ENCODE peak calls at places on chromosomes 13 and 19, in ten cellular contexts. N is SK-N-SH; E is suprapubic skin; Y is A673; G is PC-3; X is PC-9; F is tibial nerve; I is HepG2; W is CD8-positive, alpha-beta T cell; L is lower lobe of right lung. Z is an unnamed sample.

GRCh38 chr19:1815605-1816529 is 3.8 kb upstream of the ATP8B3 start:
- DNase-seq in N (no peak), E (no peak), Y (no peak), G (no peak), X (no peak), F (no peak), I (no peak), W (no peak), L (no peak), Z (no peak)

GRCh38 chr19:4584670-4585460 is 25.4 kb upstream of the SEMA6B start:
- DNase-seq in N (peak; percentile 79), E (no peak), Y (peak; percentile 56), G (no peak), X (no peak), F (no peak), I (no peak), W (no peak), L (no peak), Z (no peak)

GRCh38 chr13:30341815-30342570 is 34.6 kb upstream of the KATNAL1 start:
- DNase-seq in N (peak; percentile 54), E (peak; percentile 91), Y (peak; percentile 65), G (peak; percentile 90), X (peak; percentile 70), F (peak; percentile 83), I (no peak), W (no peak), L (peak; percentile 83), Z (peak; percentile 29)

GRCh38 chr13:66556306-66556705 is 673.8 kb downstream of the PCDH9 start:
- DNase-seq in N (no peak), E (no peak), Y (no peak), G (peak; percentile 38), X (no peak), F (no peak), I (no peak), W (no peak), L (no peak), Z (no peak)

GRCh38 chr19:36605839-36606478 is 846 bp downstream of the ZNF382 start:
- DNase-seq in N (no peak), E (no peak), Y (peak; percentile 44), G (no peak), X (no peak), F (no peak), I (no peak), W (no peak), L (no peak), Z (no peak)

GRCh38 chr13:41354416-41354815 is 43.3 kb downstream of the NAA16 start:
- DNase-seq in N (no peak), E (no peak), Y (no peak), G (no peak), X (no peak), F (no peak), I (no peak), W (no peak), L (no peak), Z (no peak)

GRCh38 chr13:74683411-74683810 is 549.2 kb upstream of the KLF12 start:
- DNase-seq in N (no peak), E (no peak), Y (no peak), G (peak; percentile 31), X (no peak), F (no peak), I (peak; percentile 1), W (no peak), L (no peak), Z (no peak)

GRCh38 chr13:26707122-26708006 is 53.2 kb downstream of the GPR12 start:
- DNase-seq in N (peak; percentile 77), E (no peak), Y (peak; percentile 58), G (peak; percentile 63), X (no peak), F (peak; percentile 24), I (peak; percentile 50), W (peak; percentile 19), L (no peak), Z (peak; percentile 45)

GRCh38 chr13:33445024-33445423 is 159.5 kb upstream of the STARD13 start:
- DNase-seq in N (no peak), E (no peak), Y (no peak), G (peak; percentile 36), X (no peak), F (no peak), I (peak; percentile 67), W (no peak), L (no peak), Z (peak; percentile 52)

GRCh38 chr13:27973956-27974662 is 5.0 kb upstream of the CDX2 start:
- DNase-seq in N (peak; percentile 14), E (peak; percentile 16), Y (no peak), G (no peak), X (no peak), F (no peak), I (no peak), W (no peak), L (no peak), Z (peak; percentile 73)

GRCh38 chr13:48641404-48641803 is 12.3 kb upstream of the CYSLTR2 start:
- DNase-seq in N (no peak), E (no peak), Y (no peak), G (no peak), X (no peak), F (no peak), I (no peak), W (no peak), L (no peak), Z (no peak)

GRCh38 chr19:2578911-2579677 is 103.2 kb downstream of the GADD45B start:
- DNase-seq in N (peak; percentile 90), E (peak; percentile 95), Y (peak; percentile 87), G (peak; percentile 87), X (peak; percentile 93), F (peak; percentile 87), I (peak; percentile 90), W (peak; percentile 72), L (peak; percentile 91), Z (peak; percentile 84)

GRCh38 chr19:36115453-36116343 is at the start of gene TBCB:
- DNase-seq in N (peak; percentile 90), E (peak; percentile 90), Y (peak; percentile 38), G (no peak), X (peak; percentile 79), F (peak; percentile 74), I (peak; percentile 25), W (peak; percentile 88), L (peak; percentile 89), Z (peak; percentile 81)

GRCh38 chr19:10491472-10492047 is 11.6 kb downstream of the KEAP1 start:
- DNase-seq in N (no peak), E (no peak), Y (no peak), G (no peak), X (no peak), F (no peak), I (no peak), W (no peak), L (no peak), Z (no peak)

GRCh38 chr13:73849292-73849691 is 284.9 kb downstream of the KLF12 start:
- DNase-seq in N (no peak), E (no peak), Y (peak; percentile 79), G (peak; percentile 33), X (peak; percentile 11), F (no peak), I (peak; percentile 17), W (peak; percentile 24), L (no peak), Z (peak; percentile 24)

GRCh38 chr13:49225358-49226042 is 5.4 kb downstream of the MLNR start:
- DNase-seq in N (no peak), E (no peak), Y (no peak), G (peak; percentile 2), X (no peak), F (peak; percentile 38), I (peak; percentile 29), W (no peak), L (no peak), Z (no peak)

GRCh38 chr13:51856027-51856736 is 5.6 kb upstream of the CCDC70 start:
- DNase-seq in N (no peak), E (no peak), Y (no peak), G (peak; percentile 84), X (no peak), F (no peak), I (no peak), W (no peak), L (no peak), Z (peak; percentile 84)

GRCh38 chr13:39263033-39263432 is 224.8 kb downstream of the NHLRC3 start:
- DNase-seq in N (peak; percentile 52), E (no peak), Y (peak; percentile 78), G (peak; percentile 65), X (peak; percentile 2), F (peak; percentile 75), I (peak; percentile 23), W (no peak), L (no peak), Z (peak; percentile 59)

DNA sequence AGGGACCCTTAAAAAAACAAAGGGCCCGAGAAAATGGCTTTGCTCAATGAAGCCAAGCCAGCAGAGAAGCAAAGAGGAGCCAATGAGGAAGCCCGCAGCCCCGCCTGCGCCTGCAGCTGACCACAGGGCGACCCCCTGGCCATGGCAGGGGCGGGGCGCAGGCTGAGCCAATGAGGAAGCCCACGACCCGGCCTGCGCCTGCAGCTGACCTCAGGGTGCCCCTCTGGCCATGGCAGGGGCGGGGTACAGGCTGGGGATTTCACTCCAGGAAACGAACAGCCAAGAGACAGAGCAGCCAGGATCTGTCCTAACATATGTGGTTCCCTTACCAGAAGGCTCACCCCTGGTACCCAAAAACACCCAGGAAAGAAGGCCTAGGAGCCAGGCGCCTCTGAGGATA is 101.4 kb downstream of the STK24 start:
- DNase-seq in N (peak; percentile 56), E (no peak), Y (no peak), G (no peak), X (peak; percentile 38), F (no peak), I (no peak), W (no peak), L (peak; percentile 75), Z (no peak)
- H3K4me3 ChIP-seq in N (no peak overlapping the region), E (no peak overlapping the region), Y (no peak overlapping the region), G (no peak overlapping the region), X (no peak overlapping the region), F (no peak overlapping the region), I (no peak overlapping the region), W (no peak overlapping the region), L (no peak overlapping the region), Z (no peak overlapping the region)

GRCh38 chr19:39345956-39346355 is 3.7 kb downstream of the SAMD4B start:
- DNase-seq in N (no peak), E (no peak), Y (no peak), G (no peak), X (no peak), F (no peak), I (no peak), W (no peak), L (no peak), Z (no peak)
- H3K4me1 ChIP-seq in N (peaks cover 12% of the 10 kb centered on the region), E (peaks cover 57% of the 10 kb centered on the region), Y (peaks cover 42% of the 10 kb centered on the region), G (peaks cover 8% of the 10 kb centered on the region), X (peaks cover 7% of the 10 kb centered on the region), F (no peaks in the 10 kb centered on the region), I (peaks cover 36% of the 10 kb centered on the region), W (peaks cover 15% of the 10 kb centered on the region), L (peaks cover 50% of the 10 kb centered on the region), Z (peaks cover 3% of the 10 kb centered on the region)

DNA sequence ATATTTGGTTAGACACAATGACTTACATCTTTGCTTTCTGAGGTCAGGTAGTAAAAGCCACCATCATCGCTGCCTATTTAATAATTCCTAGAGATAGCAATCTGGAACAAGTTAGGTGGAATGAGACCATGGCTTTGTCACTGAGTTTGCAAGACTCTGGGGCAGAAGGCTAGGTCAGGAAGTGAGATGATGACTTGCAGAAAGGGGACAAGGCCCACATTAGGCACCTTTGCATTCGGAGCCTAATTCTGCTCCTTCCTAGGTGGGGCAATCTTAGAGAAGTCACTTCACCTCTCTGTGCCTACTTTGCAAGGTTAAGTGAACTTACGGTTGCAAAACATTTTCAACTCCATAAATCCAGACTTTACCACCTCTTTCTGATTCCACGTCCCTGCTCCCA is 10.3 kb downstream of the EDDM13 start:
- DNase-seq in N (no peak), E (no peak), Y (no peak), G (no peak), X (no peak), F (no peak), I (no peak), W (no peak), L (no peak), Z (no peak)
- H3K27me3 ChIP-seq in N (no peaks in the 10 kb centered on the region), E (no peaks in the 10 kb centered on the region), Y (no peaks in the 10 kb centered on the region), G (no peaks in the 10 kb centered on the region), X (no peaks in the 10 kb centered on the region), F (no peaks in the 10 kb centered on the region), I (no peaks in the 10 kb centered on the region), W (no peaks in the 10 kb centered on the region), L (no peaks in the 10 kb centered on the region), Z (no peaks in the 10 kb centered on the region)

GRCh38 chr19:46349311-46349993 is 2.6 kb downstream of the PPP5C start:
- DNase-seq in N (no peak), E (no peak), Y (no peak), G (no peak), X (no peak), F (no peak), I (no peak), W (no peak), L (peak; percentile 48), Z (no peak)
- H3K4me3 ChIP-seq in N (no peak overlapping the region), E (no peak overlapping the region), Y (no peak overlapping the region), G (no peak overlapping the region), X (no peak overlapping the region), F (no peak overlapping the region), I (no peak overlapping the region), W (no peak overlapping the region), L (no peak overlapping the region), Z (no peak overlapping the region)